ENCODE peak calls at places on chromosome 13, in eight cellular contexts. N is RWPE1, C is heart right ventricle, H is neural crest cell, E is AG10803, M is epithelial cell of esophagus, Z is body of pancreas, T is cardiac muscle cell. P is an unnamed sample.

GRCh38 chr13:98576215-98576945 is 527 bp downstream of the STK24 start:
- DNase-seq in N (peak; percentile 59), C (peak; percentile 60), H (peak; percentile 19), E (peak; percentile 22), M (peak; percentile 75), Z (peak; percentile 56), T (peak; percentile 60), P (no peak)

GRCh38 chr13:27474751-27475268 is 24.4 kb upstream of the MTIF3 start:
- DNase-seq in N (no peak), C (no peak), H (no peak), E (no peak), M (no peak), Z (no peak), T (no peak), P (no peak)

GRCh38 chr13:98221234-98221633 is 44.2 kb upstream of the RNF113B start:
- DNase-seq in N (no peak), C (no peak), H (no peak), E (peak; percentile 43), M (no peak), Z (no peak), T (no peak), P (no peak)

GRCh38 chr13:20840590-20840989 is 62.0 kb downstream of the XPO4 start:
- DNase-seq in N (no peak), C (no peak), H (no peak), E (no peak), M (no peak), Z (no peak), T (peak; percentile 51), P (no peak)

GRCh38 chr13:32001392-32001768 is 30.2 kb upstream of the FRY start:
- DNase-seq in N (peak; percentile 55), C (peak; percentile 58), H (no peak), E (peak; percentile 67), M (peak; percentile 52), Z (peak; percentile 62), T (peak; percentile 32), P (peak; percentile 14)

GRCh38 chr13:64127856-64128255 is 2712.2 kb upstream of the PCDH20 start:
- DNase-seq in N (no peak), C (no peak), H (no peak), E (no peak), M (no peak), Z (no peak), T (no peak), P (no peak)

GRCh38 chr13:92972751-92973150 is 253.9 kb upstream of the GPC6 start:
- DNase-seq in N (no peak), C (no peak), H (no peak), E (no peak), M (no peak), Z (no peak), T (no peak), P (no peak)

GRCh38 chr13:36370108-36370429 is 23.9 kb upstream of the SPART start:
- DNase-seq in N (no peak), C (peak; percentile 21), H (no peak), E (no peak), M (no peak), Z (no peak), T (no peak), P (no peak)

GRCh38 chr13:27339299-27339698 is 68.7 kb downstream of the RASL11A start:
- DNase-seq in N (peak; percentile 41), C (no peak), H (peak; percentile 23), E (peak; percentile 35), M (peak; percentile 64), Z (peak; percentile 33), T (peak; percentile 54), P (no peak)

GRCh38 chr13:110298221-110298565 is 8.8 kb downstream of the COL4A1 start:
- DNase-seq in N (no peak), C (no peak), H (no peak), E (no peak), M (no peak), Z (no peak), T (no peak), P (no peak)

GRCh38 chr13:42707003-42707402 is 74.4 kb upstream of the FAM216B start:
- DNase-seq in N (no peak), C (no peak), H (no peak), E (peak; percentile 48), M (no peak), Z (no peak), T (no peak), P (no peak)

GRCh38 chr13:109939838-109940237 is 153.5 kb upstream of the IRS2 start:
- DNase-seq in N (no peak), C (no peak), H (no peak), E (no peak), M (no peak), Z (no peak), T (no peak), P (no peak)

GRCh38 chr13:105406551-105406950 is 1128.9 kb downstream of the EFNB2 start:
- DNase-seq in N (no peak), C (no peak), H (no peak), E (no peak), M (no peak), Z (no peak), T (no peak), P (no peak)

GRCh38 chr13:44575741-44576395 is at the start of gene TSC22D1:
- DNase-seq in N (peak; percentile 20), C (peak; percentile 41), H (peak; percentile 37), E (peak; percentile 53), M (peak; percentile 42), Z (peak; percentile 48), T (peak; percentile 57), P (no peak)

GRCh38 chr13:71524245-71525002 is 342.6 kb downstream of the DACH1 start:
- DNase-seq in N (no peak), C (no peak), H (no peak), E (no peak), M (no peak), Z (no peak), T (no peak), P (no peak)

DNA sequence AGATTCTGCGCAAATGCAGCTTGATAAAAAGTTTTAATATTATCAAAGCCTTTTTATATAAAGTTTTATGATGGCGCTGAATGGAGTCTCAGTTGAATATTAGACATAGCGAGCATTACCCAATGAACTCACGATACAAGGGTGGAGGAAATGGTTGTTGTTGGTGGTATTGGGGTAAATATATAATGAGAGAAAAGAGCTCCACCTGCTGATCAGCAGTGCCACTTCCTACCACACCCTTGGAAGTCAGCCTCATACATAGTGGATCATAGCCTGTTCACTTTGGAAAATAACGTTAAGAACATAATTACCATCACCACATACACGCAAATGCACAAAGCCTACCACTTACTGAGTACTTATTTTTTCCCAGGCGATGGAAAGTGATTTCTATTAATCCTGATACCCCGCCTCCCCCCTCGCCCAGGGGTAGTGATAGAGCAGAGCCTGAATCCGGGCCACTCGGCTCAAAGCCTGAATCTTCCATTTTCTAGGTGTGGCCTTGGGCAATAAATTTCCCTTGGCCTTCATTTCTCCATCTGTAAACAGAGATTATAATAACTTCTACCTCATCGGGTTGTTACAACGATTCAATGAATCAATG is 358.3 kb downstream of the KLF5 start:
- DNase-seq in N (no peak), C (no peak), H (no peak), E (peak; percentile 4), M (peak; percentile 63), Z (peak; percentile 50), T (no peak), P (no peak)
- TF ChIP-seq CTCF in N (peak; percentile 11), C (no peak), H (peak; percentile 28), E (no peak), M (peak; percentile 37), Z (peak; percentile 41), T (peak; percentile 24), P (peak; percentile 21)

DNA sequence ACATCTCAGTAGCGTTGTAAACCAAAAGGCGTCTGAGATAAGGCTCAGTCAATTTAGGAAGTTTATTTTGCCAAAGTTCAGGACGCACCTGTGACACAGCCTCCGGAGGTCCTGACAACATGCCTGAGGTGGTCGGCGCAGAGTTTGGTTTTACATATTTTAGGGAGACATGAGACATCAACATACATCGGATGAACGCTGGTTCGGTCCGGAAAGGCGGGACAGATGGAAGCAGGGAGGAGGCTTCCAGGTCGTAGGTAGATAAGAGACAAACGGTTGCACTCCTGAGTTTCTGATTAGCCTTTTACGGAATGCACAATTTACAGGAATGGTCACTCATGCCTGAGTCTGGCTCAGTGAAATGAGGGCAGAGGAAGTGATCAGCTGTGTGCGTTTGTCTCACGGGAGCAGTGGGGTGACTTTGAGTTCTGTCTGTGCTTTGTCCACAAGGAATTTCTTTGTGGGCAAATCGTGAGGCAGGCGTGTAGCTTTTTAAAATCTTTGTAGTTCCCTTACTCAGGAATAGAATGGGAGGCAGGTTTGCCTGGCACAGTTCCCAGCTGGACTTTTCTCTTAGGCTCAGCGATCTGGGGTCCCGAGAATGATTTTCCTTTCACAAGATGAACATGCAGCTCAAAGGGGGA is 36.3 kb downstream of the C13orf46 start:
- DNase-seq in N (no peak), C (no peak), H (no peak), E (no peak), M (no peak), Z (no peak), T (no peak), P (no peak)
- TF ChIP-seq CTCF in N (no peak), C (no peak), H (no peak), E (no peak), M (no peak), Z (no peak), T (no peak), P (no peak)

DNA sequence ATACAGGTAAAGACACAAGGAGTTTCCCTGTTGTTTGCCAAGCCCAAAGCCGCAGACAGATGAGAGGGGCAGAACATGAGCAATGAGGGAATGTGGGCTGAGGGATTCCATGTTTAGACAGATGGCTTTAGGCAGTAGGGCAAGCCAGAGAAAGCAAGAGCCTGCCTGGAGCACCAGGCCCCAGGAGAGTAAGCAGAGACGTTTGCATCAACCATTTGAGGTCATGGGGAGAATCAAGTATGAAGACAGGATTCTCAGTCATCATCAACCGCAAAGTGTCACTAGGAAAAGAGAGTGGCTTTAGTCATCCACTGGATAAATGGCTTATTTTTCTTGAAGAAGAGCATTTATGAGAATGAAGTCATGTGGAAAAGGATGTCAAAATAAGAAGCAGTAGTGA is 184.7 kb downstream of the COG6 start:
- DNase-seq in N (no peak), C (no peak), H (no peak), E (no peak), M (no peak), Z (no peak), T (no peak), P (no peak)
- TF ChIP-seq CTCF in N (no peak), C (no peak), H (no peak), E (no peak), M (no peak), Z (no peak), T (no peak), P (no peak)

GRCh38 chr13:113604186-113604585 is 19.6 kb downstream of the TFDP1 start:
- DNase-seq in N (no peak), C (no peak), H (no peak), E (no peak), M (no peak), Z (no peak), T (no peak), P (no peak)

GRCh38 chr13:113605461-113605860 is 20.9 kb downstream of the TFDP1 start:
- DNase-seq in N (no peak), C (no peak), H (no peak), E (no peak), M (no peak), Z (no peak), T (no peak), P (no peak)

GRCh38 chr13:113601166-113602070 is 16.9 kb downstream of the TFDP1 start:
- DNase-seq in N (no peak), C (no peak), H (no peak), E (no peak), M (no peak), Z (no peak), T (no peak), P (no peak)

GRCh38 chr13:113602291-113602970 is 17.9 kb downstream of the TFDP1 start:
- DNase-seq in N (no peak), C (no peak), H (no peak), E (no peak), M (no peak), Z (no peak), T (no peak), P (no peak)

GRCh38 chr13:113603116-113603710 is 18.7 kb downstream of the TFDP1 start:
- DNase-seq in N (no peak), C (no peak), H (no peak), E (no peak), M (no peak), Z (no peak), T (no peak), P (no peak)
- TF ChIP-seq CTCF in N (no peak), C (no peak), H (no peak), E (no peak), M (no peak), Z (no peak), T (no peak), P (no peak)

P was measured in AG09319.